ENCODE peak calls at places on chromosomes 2 and 18, in four cellular contexts. T, G, N and W are unnamed samples.

GRCh38 chr18:42030586-42031182 is 75.7 kb downstream of the PIK3C3 start:
- DNase-seq in T (no peak), G (peak), N (peak), W (peak)

GRCh38 chr2:238504181-238504711 is 77.5 kb downstream of the ASB1 start:
- DNase-seq in T (no peak), G (no peak), N (no peak), W (no peak)

GRCh38 chr2:1455466-1455865 is 42.2 kb downstream of the TPO start:
- DNase-seq in N (peak), G (peak), T (no peak), W (no peak)

GRCh38 chr18:45993441-45993840 is 26.3 kb upstream of the EPG5 start:
- DNase-seq in N (peak), T (no peak), G (peak), W (no peak)

GRCh38 chr2:21836766-21837543 is 713.2 kb downstream of the TDRD15 start:
- DNase-seq in T (no peak), G (no peak), N (no peak), W (no peak)

GRCh38 chr2:159773426-159773825 is 24.6 kb downstream of the CD302 start:
- DNase-seq in N (peak), G (peak), T (no peak), W (no peak)

GRCh38 chr18:39460136-39460535 is 1894.5 kb upstream of the CELF4 start:
- DNase-seq in N (no peak), T (no peak), G (no peak), W (no peak)

GRCh38 chr2:154452906-154453493 is 245.5 kb upstream of the KCNJ3 start:
- DNase-seq in G (peak), T (peak), N (peak), W (no peak)

GRCh38 chr18:58766164-58766563 is 94.9 kb downstream of the MALT1 start:
- DNase-seq in G (no peak), N (no peak), T (no peak), W (no peak)

GRCh38 chr2:207149253-207150213 is 16.2 kb downstream of the KLF7 start:
- DNase-seq in T (no peak), N (no peak), G (no peak), W (no peak)

GRCh38 chr2:127622561-127623387 is 23.2 kb upstream of the GPR17 start:
- DNase-seq in T (no peak), G (no peak), N (no peak), W (no peak)

GRCh38 chr2:212842544-212843185 is 304.1 kb upstream of the ERBB4 start:
- DNase-seq in N (peak), T (no peak), G (peak), W (no peak)

GRCh38 chr2:42261531-42262195 is 92.5 kb downstream of the EML4 start:
- DNase-seq in G (no peak), N (no peak), T (no peak), W (no peak)

GRCh38 chr2:238145851-238146250 is 7.4 kb downstream of the KLHL30 start:
- DNase-seq in G (no peak), T (peak), N (peak), W (no peak)

GRCh38 chr18:35267161-35267651 is 22.8 kb downstream of the ZSCAN30 start:
- DNase-seq in N (no peak), G (peak), T (no peak), W (peak)

GRCh38 chr2:180776924-180777323 is 203.5 kb upstream of the UBE2E3 start:
- DNase-seq in N (no peak), G (peak), T (no peak), W (no peak)

GRCh38 chr2:120952318-120952717 is 216.7 kb downstream of the GLI2 start:
- DNase-seq in N (no peak), T (no peak), G (peak), W (no peak)

GRCh38 chr2:128643221-128644065 is 324.8 kb upstream of the HS6ST1 start:
- DNase-seq in N (no peak), T (no peak), G (no peak), W (no peak)

GRCh38 chr2:64062840-64063239 is 43.6 kb upstream of the VPS54 start:
- DNase-seq in G (peak), N (peak), T (no peak), W (no peak)

GRCh38 chr18:62690416-62690815 is 24.9 kb upstream of the PHLPP1 start:
- DNase-seq in T (no peak), N (no peak), G (no peak), W (no peak)

GRCh38 chr2:232597362-232598079 is 35.9 kb upstream of the EFHD1 start:
- DNase-seq in T (no peak), G (no peak), N (no peak), W (no peak)

GRCh38 chr2:117770696-117771095 is 43.8 kb upstream of the DDX18 start:
- DNase-seq in T (no peak), G (no peak), N (no peak), W (no peak)

GRCh38 chr2:25853038-25853638 is 25.1 kb downstream of the ASXL2 start:
- DNase-seq in T (no peak), G (no peak), N (no peak), W (no peak)

GRCh38 chr2:65579506-65580235 is 147.3 kb upstream of the SPRED2 start:
- DNase-seq in T (no peak), G (no peak), N (no peak), W (peak)

GRCh38 chr2:207131634-207132418 is 33.9 kb downstream of the KLF7 start:
- DNase-seq in T (no peak), N (no peak), G (peak), W (no peak)

GRCh38 chr2:85049236-85049635 is 78.3 kb downstream of the KCMF1 start:
- DNase-seq in N (no peak), G (no peak), T (no peak), W (no peak)

GRCh38 chr2:188870289-188870688 is 103.9 kb upstream of the COL3A1 start:
- DNase-seq in N (no peak), T (no peak), G (peak), W (no peak)

GRCh38 chr2:204115692-204116091 is 179.1 kb downstream of the ICOS start:
- DNase-seq in T (no peak), G (no peak), N (no peak), W (no peak)

GRCh38 chr2:20930928-20931327 is 108.0 kb upstream of the LDAH start:
- DNase-seq in N (no peak), T (no peak), G (peak), W (no peak)

GRCh38 chr2:234198976-234199375 is 148.5 kb downstream of the SPP2 start:
- DNase-seq in T (no peak), N (no peak), G (peak), W (no peak)
- TF ChIP-seq EZH2phosphoT487 in T (no peak), N (no peak), G (no peak), W (no peak)

DNA sequence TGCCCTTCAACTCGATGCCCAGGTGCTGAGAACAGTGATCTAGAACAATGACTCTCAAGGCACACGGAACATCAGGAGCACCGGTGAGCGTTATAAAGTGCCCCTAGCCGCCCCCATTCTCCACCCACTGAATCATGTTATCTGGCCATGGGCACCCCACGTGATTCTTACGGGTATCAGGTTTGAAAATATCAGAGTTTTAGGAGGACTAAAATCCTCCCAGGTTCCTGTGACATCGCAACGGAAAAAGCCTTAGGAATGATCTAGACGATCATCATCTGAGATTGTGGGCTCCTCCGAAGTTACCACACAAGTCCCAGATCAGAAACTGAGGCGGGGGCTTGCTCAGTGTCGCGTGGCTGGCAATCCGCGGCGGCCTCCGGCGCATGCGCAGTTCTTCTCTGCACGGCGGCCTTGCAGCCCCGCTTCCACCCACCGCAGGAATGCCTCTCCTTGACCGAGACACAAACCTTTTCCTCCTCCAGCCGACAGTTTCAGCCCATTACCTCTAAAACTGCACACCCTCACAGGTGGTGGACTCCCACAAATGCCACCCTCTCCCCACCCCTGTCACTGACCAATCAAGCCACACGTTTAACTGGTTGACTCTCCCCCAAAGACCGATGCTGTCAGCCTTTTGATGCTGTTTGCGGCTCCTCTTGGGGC is 5.8 kb upstream of the MRPL33 start:
- DNase-seq in G (peak), T (peak), N (no peak), W (no peak)
- TF ChIP-seq EZH2phosphoT487 in G (no peak), T (no peak), N (no peak), W (no peak)

GRCh38 chr18:70400473-70400872 is 111.6 kb downstream of the SOCS6 start:
- DNase-seq in G (no peak), N (no peak), T (no peak), W (no peak)

GRCh38 chr18:70405051-70405450 is 116.2 kb downstream of the SOCS6 start:
- DNase-seq in G (peak), T (no peak), N (no peak), W (no peak)
- TF ChIP-seq EZH2phosphoT487 in G (no peak), T (no peak), N (no peak), W (no peak)

DNA sequence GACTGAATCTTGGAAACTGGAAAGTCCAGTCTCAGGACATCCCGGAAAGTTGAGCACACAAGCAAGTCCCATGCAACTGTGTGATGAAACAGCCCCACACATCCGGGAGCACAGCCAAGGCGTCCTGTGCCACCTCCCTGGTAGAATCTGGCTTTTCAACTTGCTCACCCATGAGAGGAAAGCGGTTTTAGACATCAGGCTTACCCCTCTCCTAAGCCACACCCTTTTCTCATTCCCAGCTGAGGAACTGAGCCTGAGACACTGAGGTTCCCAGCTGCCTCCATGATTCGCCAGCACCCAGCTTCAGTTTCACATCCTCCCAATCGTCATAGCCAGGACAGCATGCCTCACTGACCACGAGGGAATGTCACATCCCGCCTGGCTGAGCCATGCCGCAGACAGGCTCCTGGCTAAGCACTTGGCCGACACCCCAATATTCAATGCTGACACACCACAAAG is 60.3 kb downstream of the STEAP3 start:
- DNase-seq in T (no peak), G (peak), N (peak), W (no peak)
- TF ChIP-seq EZH2phosphoT487 in T (no peak), G (no peak), N (no peak), W (no peak)

GRCh38 chr2:10980886-10981425 is 69.2 kb downstream of the KCNF1 start:
- DNase-seq in T (no peak), G (no peak), N (no peak), W (no peak)
- TF ChIP-seq EZH2phosphoT487 in T (no peak), G (no peak), N (no peak), W (no peak)